ENCODE peak calls at places on chromosomes 6 and 20, in four cellular contexts. D is HCT116, Y is HepG2, N is GM12878. A is an unnamed sample.

GRCh38 chr6:105326216-105326615 is 76.7 kb downstream of the PREP start:
- DNase-seq in D (peak; percentile 56), Y (peak; percentile 52), N (no peak), A (no peak)

GRCh38 chr6:48840896-48841295 is 622.2 kb downstream of the MMUT start:
- DNase-seq in D (no peak), Y (no peak), N (no peak), A (no peak)

GRCh38 chr20:64261138-64261537 is 5.6 kb downstream of the PCMTD2 start:
- DNase-seq in D (no peak), Y (no peak), N (no peak), A (no peak)

GRCh38 chr6:125983246-125983945 is 2.9 kb upstream of the TRMT11 start:
- DNase-seq in D (no peak), Y (no peak), N (no peak), A (no peak)

GRCh38 chr20:47233333-47234188 is 122.9 kb downstream of the ZMYND8 start:
- DNase-seq in D (no peak), Y (peak; percentile 100), N (no peak), A (no peak)

GRCh38 chr6:167684276-167685104 is 142.2 kb upstream of the AFDN start:
- DNase-seq in D (no peak), Y (no peak), N (no peak), A (no peak)

GRCh38 chr6:39593644-39594043 is 131.6 kb downstream of the KIF6 start:
- DNase-seq in D (no peak), Y (no peak), N (no peak), A (no peak)

GRCh38 chr6:38131527-38131965 is 312.0 kb downstream of the ZFAND3 start:
- DNase-seq in D (no peak), Y (no peak), N (no peak), A (no peak)

GRCh38 chr6:5014072-5014561 is 10.3 kb upstream of the RPP40 start:
- DNase-seq in D (no peak), Y (no peak), N (no peak), A (no peak)

GRCh38 chr6:101117397-101118185 is 236.5 kb upstream of the ASCC3 start:
- DNase-seq in D (no peak), Y (no peak), N (no peak), A (no peak)

GRCh38 chr6:113137411-113137810 is 719.7 kb upstream of the MARCKS start:
- DNase-seq in D (no peak), Y (no peak), N (no peak), A (no peak)

GRCh38 chr6:8678466-8678865 is 243.1 kb upstream of the SLC35B3 start:
- DNase-seq in D (no peak), Y (no peak), N (no peak), A (no peak)

GRCh38 chr6:110140650-110141049 is 38.8 kb downstream of the WASF1 start:
- DNase-seq in D (peak; percentile 52), Y (no peak), N (no peak), A (no peak)

GRCh38 chr6:108575905-108576494 is 15.3 kb downstream of the FOXO3 start:
- DNase-seq in D (no peak), Y (no peak), N (no peak), A (no peak)

GRCh38 chr6:30042914-30043313 is 18.2 kb upstream of the POLR1H start:
- DNase-seq in D (no peak), Y (no peak), N (no peak), A (no peak)

GRCh38 chr6:81933648-81934047 is 181.2 kb upstream of the TENT5A start:
- DNase-seq in D (no peak), Y (peak; percentile 32), N (no peak), A (no peak)

GRCh38 chr6:154614101-154614500 is 103.6 kb upstream of the CNKSR3 start:
- DNase-seq in D (no peak), Y (no peak), N (no peak), A (no peak)

GRCh38 chr6:123619156-123619555 is 17.6 kb downstream of the TRDN start:
- DNase-seq in D (no peak), Y (peak; percentile 4), N (no peak), A (no peak)

GRCh38 chr6:45791600-45792168 is 224.0 kb downstream of the CLIC5 start:
- DNase-seq in D (no peak), Y (no peak), N (no peak), A (peak; percentile 24)
- TF ChIP-seq JUND in D (no peak), Y (no peak), N (no peak), A (no peak)

DNA sequence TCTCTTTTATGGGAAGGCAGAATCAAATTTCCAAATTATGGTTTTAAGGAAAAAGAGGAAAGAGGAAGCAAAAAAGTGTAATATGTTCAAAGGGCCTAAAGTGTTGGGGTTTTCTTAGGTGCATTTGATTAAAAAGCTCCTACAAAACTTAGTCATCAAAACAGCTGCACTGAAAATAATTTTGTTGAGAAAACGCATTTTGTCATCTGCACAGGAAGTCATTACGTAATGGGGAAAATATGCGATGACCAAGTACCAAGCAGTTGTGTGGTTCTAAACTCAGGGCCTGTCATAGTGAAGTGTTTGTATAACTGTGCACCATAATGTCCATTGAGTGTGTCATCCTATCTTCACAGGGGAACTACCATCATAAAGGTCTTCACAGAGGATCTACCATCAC is 15.6 kb downstream of the HAO1 start:
- DNase-seq in D (no peak), Y (peak; percentile 33), N (no peak), A (no peak)
- TF ChIP-seq JUND in D (no peak), Y (no peak), N (no peak), A (no peak)

DNA sequence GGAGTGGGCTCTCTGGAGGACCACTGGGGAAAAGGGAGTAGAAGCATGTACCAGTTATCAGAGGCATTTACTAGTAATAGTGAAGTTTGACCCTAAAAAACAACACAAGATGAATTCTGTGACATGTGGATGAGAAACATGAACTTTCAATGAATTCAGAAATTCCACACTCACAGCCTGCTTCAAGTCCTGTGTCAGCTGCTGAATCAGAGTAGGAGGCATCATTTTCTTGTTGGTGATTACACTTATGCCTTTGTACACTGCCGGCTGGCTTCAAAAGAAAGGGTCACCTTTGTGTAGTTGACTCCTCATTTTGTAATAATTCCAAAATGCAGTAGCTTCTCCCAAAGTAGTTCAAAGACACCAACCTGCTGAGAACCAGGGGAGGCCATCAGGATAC is 165.6 kb downstream of the BACH2 start:
- DNase-seq in D (no peak), Y (no peak), N (no peak), A (no peak)
- TF ChIP-seq JUND in D (no peak), Y (no peak), N (no peak), A (no peak)

GRCh38 chr6:148761532-148761951 is 14.7 kb downstream of the UST start:
- DNase-seq in D (no peak), Y (no peak), N (no peak), A (no peak)

GRCh38 chr6:148760568-148761531 is 14.0 kb downstream of the UST start:
- DNase-seq in D (no peak), Y (no peak), N (peak; percentile 64), A (no peak)

GRCh38 chr6:148757944-148758343 is 11.1 kb downstream of the UST start:
- DNase-seq in D (no peak), Y (no peak), N (no peak), A (no peak)

GRCh38 chr6:148760143-148760505 is 13.3 kb downstream of the UST start:
- DNase-seq in D (no peak), Y (no peak), N (no peak), A (no peak)

DNA sequence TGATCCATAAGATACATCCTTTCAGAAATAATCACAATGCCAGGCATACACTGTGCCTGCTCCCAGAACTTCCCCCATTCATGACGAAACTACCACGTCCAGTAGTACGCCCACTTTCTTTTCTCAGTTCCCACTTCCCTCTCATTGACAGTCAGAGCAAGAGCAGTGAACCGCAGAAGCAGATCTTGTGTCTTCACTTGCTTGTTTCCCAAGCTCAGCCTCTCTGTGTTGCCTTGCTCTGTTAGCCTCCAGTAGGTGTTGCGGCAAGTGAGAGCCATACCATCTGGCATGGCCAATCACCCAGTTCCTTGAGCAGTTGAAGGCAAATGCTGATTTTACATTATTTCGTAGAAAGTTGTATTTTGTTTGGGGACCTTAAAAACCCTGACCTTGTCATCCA is 11.7 kb downstream of the UST start:
- DNase-seq in D (no peak), Y (no peak), N (peak; percentile 98), A (no peak)
- TF ChIP-seq JUND in D (no peak), Y (no peak), N (peak; percentile 93), A (no peak)

DNA sequence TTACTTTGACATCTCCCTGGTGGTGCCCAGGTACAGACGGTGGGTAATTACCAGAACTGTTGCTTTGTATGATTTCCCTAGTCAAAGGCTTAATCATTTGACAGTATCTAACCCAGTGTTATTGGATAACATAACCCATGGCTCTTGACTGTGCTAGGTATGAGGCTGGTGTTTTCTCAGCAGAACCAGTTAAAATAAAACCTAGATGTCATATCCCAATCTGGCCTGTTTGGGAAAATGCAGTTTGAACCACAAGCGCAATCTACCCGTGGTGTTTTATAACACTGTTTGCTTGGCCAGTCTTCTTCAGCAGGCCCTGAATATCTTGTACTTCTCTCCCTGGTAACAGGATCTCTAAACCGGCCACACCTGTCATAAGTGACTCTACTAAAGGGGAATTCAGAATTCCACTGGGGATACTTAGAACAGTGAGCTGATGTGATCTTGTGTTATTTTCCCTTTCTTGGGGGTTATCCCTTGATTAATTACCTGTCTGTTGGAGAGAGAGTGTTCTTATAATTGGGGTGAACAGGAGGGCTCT is 32.8 kb downstream of the PPP1R14C start:
- DNase-seq in D (no peak), Y (no peak), N (no peak), A (no peak)
- TF ChIP-seq JUND in D (no peak), Y (no peak), N (no peak), A (no peak)

GRCh38 chr6:15504581-15505350 is 158.1 kb downstream of the DTNBP1 start:
- DNase-seq in D (no peak), Y (peak; percentile 94), N (no peak), A (no peak)
- TF ChIP-seq JUND in D (no peak), Y (no peak), N (no peak), A (no peak)

GRCh38 chr6:12606616-12607015 is 110.0 kb upstream of the PHACTR1 start:
- DNase-seq in D (no peak), Y (no peak), N (no peak), A (no peak)
- TF ChIP-seq JUND in D (no peak), Y (no peak), N (no peak), A (no peak)

DNA sequence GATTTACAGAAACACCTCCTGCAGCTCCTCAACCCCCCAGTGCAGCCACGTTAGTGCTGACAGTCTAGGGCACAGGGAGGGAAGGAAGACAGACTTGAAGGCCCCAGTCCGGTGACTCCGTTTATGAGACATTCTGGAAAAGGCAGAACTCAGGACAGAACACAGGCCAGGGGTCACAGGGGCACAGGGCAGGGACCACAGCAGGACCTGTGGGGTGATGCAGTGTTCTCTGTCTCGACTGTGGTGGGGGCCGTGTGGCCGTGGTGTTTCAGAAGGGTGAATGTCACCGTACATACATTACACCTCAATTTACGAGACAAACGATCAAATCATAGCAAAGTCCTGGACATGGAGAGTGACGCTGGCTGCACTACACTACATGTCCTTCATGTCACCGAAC is 11.3 kb downstream of the BHLHE23 start:
- DNase-seq in D (no peak), Y (no peak), N (no peak), A (no peak)
- TF ChIP-seq JUND in D (no peak), Y (no peak), N (no peak), A (no peak)